ENCODE peak calls at places on chromosomes 2 and 18, in nine cellular contexts. One of them, this sample, is unnamed.

GRCh38 chr2:122018736-122019135 is 263.3 kb downstream of the TSN start:
- DNase-seq in GM12878: no peak
- DNase-seq in A549: no peak
- DNase-seq in body of pancreas: no peak
- DNase-seq in suprapubic skin: no peak
- DNase-seq in GM12892: no peak
- DNase-seq in thyroid gland: no peak
- DNase-seq in NB4: no peak
- DNase-seq in uterus: no peak
- DNase-seq in this sample: no peak

GRCh38 chr2:53536583-53537361 is 230.8 kb upstream of the CHAC2 start:
- DNase-seq in NB4: no peak
- DNase-seq in body of pancreas: no peak
- DNase-seq in A549: no peak
- DNase-seq in thyroid gland: no peak
- DNase-seq in uterus: no peak
- DNase-seq in suprapubic skin: no peak
- DNase-seq in GM12892: no peak
- DNase-seq in GM12878: no peak
- DNase-seq in this sample: no peak

GRCh38 chr2:131031431-131031841 is 61.8 kb downstream of the FAM168B start:
- DNase-seq in body of pancreas: no peak
- DNase-seq in GM12892: no peak
- DNase-seq in uterus: no peak
- DNase-seq in NB4: no peak
- DNase-seq in suprapubic skin: peak
- DNase-seq in A549: no peak
- DNase-seq in GM12878: no peak
- DNase-seq in thyroid gland: no peak
- DNase-seq in this sample: no peak

GRCh38 chr2:109663721-109664120 is 49.6 kb downstream of the SOWAHC start:
- DNase-seq in body of pancreas: peak
- DNase-seq in uterus: peak
- DNase-seq in GM12892: no peak
- DNase-seq in suprapubic skin: no peak
- DNase-seq in A549: no peak
- DNase-seq in NB4: no peak
- DNase-seq in thyroid gland: peak
- DNase-seq in GM12878: no peak
- DNase-seq in this sample: no peak

GRCh38 chr2:219344756-219345458 is 12.4 kb upstream of the RESP18 start:
- DNase-seq in GM12892: no peak
- DNase-seq in A549: no peak
- DNase-seq in NB4: no peak
- DNase-seq in GM12878: no peak
- DNase-seq in uterus: no peak
- DNase-seq in thyroid gland: peak
- DNase-seq in body of pancreas: peak
- DNase-seq in suprapubic skin: no peak
- DNase-seq in this sample: peak

GRCh38 chr2:159086874-159087273 is 118.4 kb downstream of the TANC1 start:
- DNase-seq in uterus: no peak
- DNase-seq in body of pancreas: no peak
- DNase-seq in A549: no peak
- DNase-seq in GM12892: no peak
- DNase-seq in thyroid gland: no peak
- DNase-seq in NB4: no peak
- DNase-seq in GM12878: no peak
- DNase-seq in suprapubic skin: no peak
- DNase-seq in this sample: peak

GRCh38 chr18:4450065-4450676 is 4.9 kb downstream of the DLGAP1 start:
- DNase-seq in body of pancreas: no peak
- DNase-seq in NB4: no peak
- DNase-seq in GM12878: no peak
- DNase-seq in suprapubic skin: no peak
- DNase-seq in thyroid gland: no peak
- DNase-seq in GM12892: no peak
- DNase-seq in uterus: no peak
- DNase-seq in A549: no peak
- DNase-seq in this sample: no peak

GRCh38 chr18:27769152-27769551 is 407.8 kb downstream of the CDH2 start:
- DNase-seq in body of pancreas: no peak
- DNase-seq in NB4: peak
- DNase-seq in A549: no peak
- DNase-seq in uterus: no peak
- DNase-seq in suprapubic skin: no peak
- DNase-seq in GM12878: no peak
- DNase-seq in GM12892: no peak
- DNase-seq in thyroid gland: no peak
- DNase-seq in this sample: no peak

GRCh38 chr2:193824474-193824873 is 1629.7 kb upstream of the TMEFF2 start:
- DNase-seq in thyroid gland: no peak
- DNase-seq in NB4: no peak
- DNase-seq in GM12878: no peak
- DNase-seq in body of pancreas: no peak
- DNase-seq in suprapubic skin: no peak
- DNase-seq in uterus: no peak
- DNase-seq in A549: peak
- DNase-seq in GM12892: no peak
- DNase-seq in this sample: peak

GRCh38 chr2:116761864-116762263 is 1052.6 kb upstream of the DDX18 start:
- DNase-seq in NB4: no peak
- DNase-seq in thyroid gland: no peak
- DNase-seq in GM12878: no peak
- DNase-seq in body of pancreas: no peak
- DNase-seq in suprapubic skin: no peak
- DNase-seq in A549: no peak
- DNase-seq in uterus: no peak
- DNase-seq in GM12892: no peak
- DNase-seq in this sample: no peak

GRCh38 chr2:55809875-55810620 is 113.5 kb downstream of the EFEMP1 start:
- DNase-seq in GM12892: no peak
- DNase-seq in thyroid gland: no peak
- DNase-seq in suprapubic skin: peak
- DNase-seq in body of pancreas: no peak
- DNase-seq in GM12878: no peak
- DNase-seq in A549: no peak
- DNase-seq in uterus: peak
- DNase-seq in NB4: no peak
- DNase-seq in this sample: no peak

GRCh38 chr2:101446869-101447268 is 28.0 kb downstream of the RFX8 start:
- DNase-seq in A549: no peak
- DNase-seq in suprapubic skin: no peak
- DNase-seq in body of pancreas: no peak
- DNase-seq in uterus: no peak
- DNase-seq in GM12892: no peak
- DNase-seq in GM12878: no peak
- DNase-seq in NB4: peak
- DNase-seq in thyroid gland: no peak
- DNase-seq in this sample: no peak

GRCh38 chr18:47087676-47088075 is 52.3 kb upstream of the ELOA2 start:
- DNase-seq in GM12892: no peak
- DNase-seq in thyroid gland: no peak
- DNase-seq in GM12878: no peak
- DNase-seq in A549: no peak
- DNase-seq in uterus: no peak
- DNase-seq in body of pancreas: no peak
- DNase-seq in suprapubic skin: no peak
- DNase-seq in NB4: no peak
- DNase-seq in this sample: no peak

GRCh38 chr2:238462782-238463396 is 36.2 kb downstream of the ASB1 start:
- DNase-seq in NB4: peak
- DNase-seq in suprapubic skin: no peak
- DNase-seq in A549: peak
- DNase-seq in GM12878: peak
- DNase-seq in thyroid gland: no peak
- DNase-seq in GM12892: no peak
- DNase-seq in body of pancreas: no peak
- DNase-seq in uterus: no peak
- DNase-seq in this sample: peak

GRCh38 chr2:181953773-181954537 is 31.7 kb upstream of the PPP1R1C start:
- DNase-seq in NB4: peak
- DNase-seq in body of pancreas: peak
- DNase-seq in uterus: peak
- DNase-seq in GM12878: peak
- DNase-seq in suprapubic skin: no peak
- DNase-seq in A549: peak
- DNase-seq in thyroid gland: peak
- DNase-seq in GM12892: no peak
- DNase-seq in this sample: peak

GRCh38 chr2:150924862-150925261 is 336.8 kb downstream of the RBM43 start:
- DNase-seq in A549: no peak
- DNase-seq in suprapubic skin: no peak
- DNase-seq in GM12878: no peak
- DNase-seq in uterus: no peak
- DNase-seq in NB4: no peak
- DNase-seq in GM12892: no peak
- DNase-seq in thyroid gland: no peak
- DNase-seq in body of pancreas: no peak
- DNase-seq in this sample: no peak

GRCh38 chr18:58255701-58256311 is 211.8 kb downstream of the NEDD4L start:
- DNase-seq in uterus: no peak
- DNase-seq in thyroid gland: no peak
- DNase-seq in A549: no peak
- DNase-seq in suprapubic skin: no peak
- DNase-seq in NB4: no peak
- DNase-seq in GM12892: no peak
- DNase-seq in body of pancreas: no peak
- DNase-seq in GM12878: no peak
- DNase-seq in this sample: no peak

GRCh38 chr18:812123-812672 is at the start of gene YES1:
- DNase-seq in body of pancreas: peak
- DNase-seq in GM12878: no peak
- DNase-seq in uterus: peak
- DNase-seq in NB4: peak
- DNase-seq in suprapubic skin: peak
- DNase-seq in GM12892: peak
- DNase-seq in A549: peak
- DNase-seq in thyroid gland: peak
- DNase-seq in this sample: peak
- TF ChIP-seq POLR2A in body of pancreas: peak
- TF ChIP-seq POLR2A in GM12878: peak
- TF ChIP-seq POLR2A in uterus: peak
- TF ChIP-seq POLR2A in NB4: peak
- TF ChIP-seq POLR2A in suprapubic skin: peak
- TF ChIP-seq POLR2A in GM12892: peak
- TF ChIP-seq POLR2A in A549: peak
- TF ChIP-seq POLR2A in thyroid gland: peak
- TF ChIP-seq POLR2A in this sample: peak

DNA sequence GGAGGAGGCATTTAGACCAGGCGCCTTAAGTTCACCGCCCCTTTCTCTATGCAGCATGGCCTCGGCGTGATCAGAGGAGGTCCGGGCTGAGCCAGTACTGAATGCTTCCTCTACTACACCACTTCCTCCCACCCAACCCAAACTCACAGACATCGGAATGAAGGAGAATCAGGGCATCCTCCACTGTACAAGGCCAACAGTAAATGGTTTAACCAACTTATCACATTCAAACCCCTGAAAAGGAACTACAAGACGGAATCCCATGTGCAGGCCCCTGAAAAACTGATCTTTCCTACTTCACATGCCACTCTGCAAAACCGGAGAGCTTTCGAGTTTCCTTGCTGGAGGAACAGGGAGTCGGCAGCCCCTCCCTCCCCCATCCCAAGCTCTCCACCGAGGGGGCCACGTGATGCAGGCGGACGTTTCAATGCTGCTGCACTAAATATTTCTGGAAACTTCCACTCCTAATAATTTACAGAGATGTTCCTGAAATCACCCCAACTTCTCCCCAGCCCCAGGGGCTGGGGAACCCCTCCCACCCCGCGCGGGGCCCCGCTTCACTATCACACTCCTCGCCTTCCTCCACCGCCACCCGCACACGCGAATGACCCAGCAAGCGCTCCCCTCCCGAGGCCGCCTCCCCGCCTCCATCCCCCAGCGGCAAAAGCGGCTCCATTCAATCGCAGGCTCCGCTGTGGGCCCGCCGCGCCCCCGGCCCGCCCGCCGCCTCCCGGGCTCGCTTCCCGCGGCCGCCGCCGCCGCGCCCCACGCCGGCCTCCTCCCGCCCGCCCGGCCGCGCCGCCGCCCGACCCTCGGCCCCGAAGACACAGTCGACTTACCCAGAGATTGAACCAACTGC is 1.2 kb downstream of the XPO1 start:
- DNase-seq in suprapubic skin: peak
- DNase-seq in uterus: peak
- DNase-seq in GM12878: peak
- DNase-seq in NB4: peak
- DNase-seq in thyroid gland: peak
- DNase-seq in GM12892: peak
- DNase-seq in A549: peak
- DNase-seq in body of pancreas: peak
- DNase-seq in this sample: no peak
- TF ChIP-seq POLR2A in suprapubic skin: peak
- TF ChIP-seq POLR2A in uterus: peak
- TF ChIP-seq POLR2A in GM12878: peak
- TF ChIP-seq POLR2A in NB4: peak
- TF ChIP-seq POLR2A in thyroid gland: peak
- TF ChIP-seq POLR2A in GM12892: peak
- TF ChIP-seq POLR2A in A549: peak
- TF ChIP-seq POLR2A in body of pancreas: peak
- TF ChIP-seq POLR2A in this sample: peak

DNA sequence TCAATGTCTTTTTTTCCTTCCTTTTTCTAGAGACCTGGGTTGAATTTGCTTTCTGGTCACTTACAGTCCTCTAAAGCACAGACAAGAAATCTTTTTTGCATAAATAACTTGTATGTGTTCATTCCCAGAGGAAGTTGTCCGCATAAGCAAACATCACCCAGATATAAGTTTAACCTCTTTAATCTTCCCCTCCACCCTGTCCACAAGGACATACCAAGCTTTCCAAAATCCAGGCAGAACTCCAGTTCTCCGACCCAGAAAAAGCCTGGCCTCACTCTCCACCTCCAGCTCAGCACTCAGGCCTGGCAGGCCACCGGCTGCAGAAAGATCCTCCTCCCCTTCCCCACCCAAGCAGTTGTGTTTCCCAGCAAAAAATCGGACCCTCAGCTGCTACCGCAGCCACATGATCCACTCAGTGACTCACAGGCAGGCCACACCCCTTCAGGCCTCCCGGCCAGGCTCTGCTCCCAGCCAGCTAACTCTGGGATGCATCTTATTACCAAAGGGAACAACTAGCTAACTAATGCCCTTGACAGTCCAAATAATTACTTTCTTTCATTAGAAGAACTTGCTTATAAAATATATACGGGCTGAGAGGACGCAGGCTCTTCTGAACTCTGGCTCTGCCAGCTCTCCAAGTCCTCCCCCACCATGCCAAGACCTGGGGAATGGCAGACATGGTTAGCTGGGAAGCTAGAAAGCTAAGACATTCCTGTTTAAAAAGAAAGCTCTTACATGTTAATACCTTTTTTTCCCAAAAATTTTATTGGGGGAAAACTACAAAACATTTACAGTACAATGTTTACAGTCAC is 4.5 kb downstream of the ZFP36L2 start:
- DNase-seq in thyroid gland: peak
- DNase-seq in suprapubic skin: peak
- DNase-seq in NB4: peak
- DNase-seq in uterus: peak
- DNase-seq in GM12892: no peak
- DNase-seq in GM12878: no peak
- DNase-seq in body of pancreas: peak
- DNase-seq in A549: peak
- DNase-seq in this sample: peak
- TF ChIP-seq POLR2A in thyroid gland: peak
- TF ChIP-seq POLR2A in suprapubic skin: peak
- TF ChIP-seq POLR2A in NB4: peak
- TF ChIP-seq POLR2A in uterus: peak
- TF ChIP-seq POLR2A in GM12892: peak
- TF ChIP-seq POLR2A in GM12878: no peak
- TF ChIP-seq POLR2A in body of pancreas: peak
- TF ChIP-seq POLR2A in A549: peak
- TF ChIP-seq POLR2A in this sample: peak

GRCh38 chr18:7224198-7224597 is 6.7 kb upstream of the LRRC30 start:
- DNase-seq in NB4: no peak
- DNase-seq in suprapubic skin: no peak
- DNase-seq in thyroid gland: no peak
- DNase-seq in uterus: no peak
- DNase-seq in GM12878: no peak
- DNase-seq in A549: no peak
- DNase-seq in body of pancreas: no peak
- DNase-seq in GM12892: no peak
- DNase-seq in this sample: no peak
- TF ChIP-seq POLR2A in NB4: no peak
- TF ChIP-seq POLR2A in suprapubic skin: no peak
- TF ChIP-seq POLR2A in thyroid gland: no peak
- TF ChIP-seq POLR2A in uterus: no peak
- TF ChIP-seq POLR2A in GM12878: no peak
- TF ChIP-seq POLR2A in A549: no peak
- TF ChIP-seq POLR2A in body of pancreas: no peak
- TF ChIP-seq POLR2A in GM12892: no peak
- TF ChIP-seq POLR2A in this sample: no peak